ENCODE peak calls at places on chromosome 4, in four cellular contexts. Z, X, W and A are unnamed samples.

GRCh38 chr4:2689825-2690700 is 66.1 kb downstream of the TNIP2 start:
- DNase-seq in Z (no peak), X (no peak), W (no peak), A (no peak)

GRCh38 chr4:56049428-56050212 is 100.9 kb downstream of the CEP135 start:
- DNase-seq in Z (peak), X (peak), W (no peak), A (no peak)

GRCh38 chr4:53576218-53576617 is 15.1 kb downstream of the LNX1 start:
- DNase-seq in Z (no peak), X (no peak), W (no peak), A (no peak)

GRCh38 chr4:152106113-152106763 is 345.4 kb upstream of the GATB start:
- DNase-seq in Z (peak), X (no peak), W (peak), A (peak)

GRCh38 chr4:41963105-41963504 is 18.5 kb upstream of the DCAF4L1 start:
- DNase-seq in Z (no peak), X (no peak), W (peak), A (no peak)

GRCh38 chr4:84070293-84070692 is 428.8 kb downstream of the NKX6-1 start:
- DNase-seq in Z (peak), X (no peak), W (no peak), A (no peak)

GRCh38 chr4:144646523-144647094 is 653 bp downstream of the HHIP start:
- DNase-seq in Z (peak), X (no peak), W (no peak), A (no peak)

GRCh38 chr4:92304073-92304472 is 307 bp downstream of the GRID2 start:
- DNase-seq in Z (no peak), X (no peak), W (no peak), A (no peak)

GRCh38 chr4:72446353-72447055 is 122.5 kb downstream of the ADAMTS3 start:
- DNase-seq in Z (no peak), X (no peak), W (peak), A (no peak)

GRCh38 chr4:150628073-150628472 is 46.1 kb downstream of the MAB21L2 start:
- DNase-seq in Z (no peak), X (no peak), W (no peak), A (no peak)

GRCh38 chr4:161702287-161702686 is 461.5 kb downstream of the FSTL5 start:
- DNase-seq in Z (no peak), X (no peak), W (no peak), A (no peak)

GRCh38 chr4:83112239-83112638 is 2.3 kb downstream of the PLAC8 start:
- DNase-seq in Z (no peak), X (peak), W (no peak), A (no peak)